ENCODE peak calls at places on chromosome 6, in four cellular contexts. L is IMR-90, B is mammary epithelial cell, I is mucosa of descending colon. X is an unnamed sample.

GRCh38 chr6:112881027-112881426 is 533.9 kb downstream of the RFPL4B start:
- DNase-seq in I (no peak), L (peak), B (no peak), X (no peak)

GRCh38 chr6:82881519-82881918 is 184.1 kb downstream of the UBE3D start:
- DNase-seq in I (no peak), L (no peak), B (no peak), X (no peak)

GRCh38 chr6:46677314-46677654 is 10.4 kb upstream of the TDRD6 start:
- DNase-seq in I (no peak), B (no peak), L (no peak), X (no peak)

GRCh38 chr6:3438190-3439167 is 18.4 kb downstream of the SLC22A23 start:
- DNase-seq in L (peak), I (peak), B (peak), X (peak)

GRCh38 chr6:124955108-124955851 is 7.0 kb upstream of the RNF217 start:
- DNase-seq in L (no peak), I (no peak), B (no peak), X (no peak)

GRCh38 chr6:124777834-124778233 is 184.4 kb upstream of the RNF217 start:
- DNase-seq in B (no peak), I (no peak), L (no peak), X (no peak)

GRCh38 chr6:2580996-2581395 is 169.7 kb downstream of the MYLK4 start:
- DNase-seq in I (no peak), L (no peak), B (no peak), X (no peak)

GRCh38 chr6:138806889-138807288 is 11.0 kb downstream of the ECT2L start:
- DNase-seq in L (no peak), I (no peak), B (no peak), X (no peak)

GRCh38 chr6:12097791-12098190 is 85.7 kb downstream of the HIVEP1 start:
- DNase-seq in I (no peak), B (peak), L (peak), X (no peak)

GRCh38 chr6:2862712-2863174 is 21.1 kb upstream of the SERPINB1 start:
- DNase-seq in L (no peak), I (no peak), B (no peak), X (no peak)

GRCh38 chr6:84687487-84687886 is 76.9 kb downstream of the TBX18 start:
- DNase-seq in L (no peak), B (no peak), I (no peak), X (no peak)

GRCh38 chr6:38933426-38933825 is 115.2 kb upstream of the GLP1R start:
- DNase-seq in L (peak), B (peak), I (no peak), X (no peak)

GRCh38 chr6:36555750-36556252 is 8.5 kb upstream of the STK38 start:
- DNase-seq in B (no peak), I (no peak), L (no peak), X (no peak)

GRCh38 chr6:34771727-34772126 is 14.4 kb downstream of the SNRPC start:
- DNase-seq in I (no peak), L (peak), B (peak), X (no peak)

GRCh38 chr6:137950581-137950980 is 83.5 kb downstream of the TNFAIP3 start:
- DNase-seq in L (no peak), B (no peak), I (no peak), X (no peak)

GRCh38 chr6:2157441-2158127 is 87.8 kb downstream of the GMDS start:
- DNase-seq in L (peak), I (no peak), B (peak), X (no peak)

GRCh38 chr6:124986146-124986545 is 23.9 kb downstream of the RNF217 start:
- DNase-seq in I (no peak), L (no peak), B (no peak), X (no peak)

GRCh38 chr6:74117113-74117512 is 421.1 kb downstream of the CD109 start:
- DNase-seq in L (peak), I (no peak), B (no peak), X (no peak)

GRCh38 chr6:165883851-165884640 is 221.0 kb upstream of the PDE10A start:
- DNase-seq in B (no peak), L (peak), I (no peak), X (no peak)

GRCh38 chr6:100488231-100488630 is 23.5 kb upstream of the SIM1 start:
- DNase-seq in L (no peak), I (no peak), B (no peak), X (no peak)

GRCh38 chr6:108170607-108171290 is 4.9 kb downstream of the NR2E1 start:
- DNase-seq in L (no peak), I (no peak), B (no peak), X (no peak)

GRCh38 chr6:136962661-136963060 is 40.6 kb downstream of the SLC35D3 start:
- DNase-seq in L (no peak), B (no peak), I (no peak), X (peak)

DNA sequence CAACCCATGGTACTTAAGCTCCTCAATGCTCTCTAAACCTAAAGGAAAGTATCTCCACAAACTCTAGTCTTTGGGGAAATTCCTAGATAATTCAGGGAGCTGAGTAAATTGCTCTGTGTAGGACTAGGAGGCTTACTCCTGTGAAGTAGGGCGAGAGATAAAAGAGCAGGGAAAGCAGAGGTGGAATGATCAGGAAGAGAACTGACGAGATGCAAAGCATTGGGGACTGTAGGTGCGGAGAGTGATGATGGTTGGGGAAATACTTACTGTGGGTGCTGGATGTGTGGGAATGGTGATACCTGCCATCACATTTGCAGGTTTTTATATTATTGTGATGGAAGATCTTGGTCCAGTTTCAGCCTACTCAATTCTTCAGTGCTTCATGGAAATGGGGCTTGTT is 1.6 kb upstream of the LATS1 start:
- DNase-seq in B (no peak), L (no peak), I (no peak), X (no peak)
- H3K4me3 ChIP-seq in B (no peak), L (no peak), I (no peak), X (no peak)

DNA sequence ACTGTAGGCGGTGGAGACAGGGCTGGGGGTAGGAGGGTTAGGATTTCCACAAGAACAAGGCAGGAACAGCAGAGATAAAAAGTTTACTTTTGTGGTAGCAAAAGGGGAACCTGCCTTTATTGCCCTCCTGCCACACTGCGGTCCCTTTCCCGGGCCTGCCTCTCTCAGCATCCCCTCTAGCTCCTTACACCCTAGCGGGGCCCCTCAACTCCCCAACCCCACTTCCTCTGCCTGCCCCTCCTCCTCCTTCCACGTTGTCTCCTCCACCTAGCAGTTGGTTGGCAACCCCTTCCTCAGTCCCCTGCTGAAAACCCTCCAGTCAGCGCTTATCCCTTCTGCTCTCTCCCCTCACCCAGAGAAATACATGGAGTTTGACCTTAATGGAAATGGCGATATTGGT is 714 bp downstream of the AIF1 start:
- DNase-seq in L (no peak), I (no peak), B (no peak), X (no peak)
- H3K4me3 ChIP-seq in L (no peak), I (no peak), B (no peak), X (no peak)

GRCh38 chr6:134983823-134984222 is 33.9 kb upstream of the ALDH8A1 start:
- DNase-seq in I (no peak), L (no peak), B (no peak), X (no peak)
- H3K4me3 ChIP-seq in I (no peak), L (no peak), B (no peak), X (no peak)

DNA sequence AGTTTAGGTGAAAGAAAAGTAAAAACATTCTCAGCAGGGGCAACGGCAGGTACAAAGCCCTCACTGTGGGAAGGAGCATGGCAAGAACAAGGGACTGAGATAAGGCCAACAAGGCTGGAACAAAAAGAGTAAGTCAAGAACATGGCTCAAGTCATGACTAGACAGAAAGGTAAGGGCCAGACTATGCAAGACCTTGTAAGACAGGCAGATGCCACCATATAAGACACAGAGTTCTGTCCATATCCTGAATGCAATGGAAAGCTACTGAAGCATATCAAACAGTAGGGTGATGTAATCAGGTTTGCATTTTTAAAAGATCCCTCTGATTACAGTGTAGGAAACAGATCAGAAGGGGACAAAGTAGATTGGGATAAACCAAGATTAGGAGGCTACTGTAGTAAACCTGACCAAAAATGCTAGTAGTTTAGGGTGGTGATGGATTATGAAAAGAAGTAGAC is 5.5 kb downstream of the REV3L start:
- DNase-seq in L (no peak), I (no peak), B (peak), X (no peak)
- H3K4me3 ChIP-seq in L (no peak), I (no peak), B (no peak), X (no peak)

GRCh38 chr6:56329296-56330050 is 82.1 kb upstream of the COL21A1 start:
- DNase-seq in L (peak), B (no peak), I (no peak), X (no peak)
- H3K4me3 ChIP-seq in L (no peak), B (no peak), I (no peak), X (no peak)

DNA sequence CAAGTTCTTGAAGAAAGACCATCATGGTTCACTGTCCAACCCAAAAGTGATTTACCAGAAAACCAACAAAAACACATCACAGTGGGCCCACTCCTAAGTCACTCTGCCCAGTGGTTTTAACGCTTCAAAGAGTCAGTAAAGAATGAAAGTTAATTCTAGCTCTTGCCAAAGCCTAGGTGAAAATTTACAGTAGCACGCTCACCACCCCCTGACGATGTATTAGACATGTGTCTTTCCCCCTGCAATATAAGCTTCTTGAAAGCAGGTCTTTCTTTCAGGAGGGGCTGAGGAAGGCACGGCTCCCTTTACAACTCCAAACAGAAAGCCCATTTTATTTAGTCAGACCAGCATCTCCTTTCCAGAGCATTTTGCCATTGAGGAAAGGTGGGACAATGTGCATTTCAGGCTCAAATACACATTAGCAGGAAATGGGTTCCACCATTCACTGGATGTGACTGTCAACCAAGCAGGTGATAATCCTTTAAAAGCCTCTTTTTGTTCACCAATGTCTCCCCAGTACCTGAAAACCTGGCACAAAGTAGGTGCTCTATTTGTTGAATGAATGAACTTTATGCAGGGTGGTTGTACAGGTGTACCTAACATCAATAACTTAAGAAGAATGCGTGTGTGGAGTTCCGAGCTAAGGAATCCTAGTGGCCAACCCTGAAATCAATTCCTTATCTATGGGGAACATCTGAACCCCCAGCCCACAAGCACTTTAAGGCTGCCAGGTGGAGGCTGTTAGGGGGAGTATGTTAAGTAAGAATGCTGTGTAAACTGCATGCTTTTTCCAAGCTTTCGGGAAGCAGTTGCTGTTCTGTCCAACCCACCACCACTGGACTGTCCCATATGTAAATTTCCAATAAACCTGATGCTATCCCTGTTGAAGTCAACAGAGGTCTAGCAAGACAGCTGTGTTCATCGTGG is 11.4 kb downstream of the EZR start:
- DNase-seq in I (no peak), L (no peak), B (no peak), X (no peak)
- H3K4me3 ChIP-seq in I (no peak), L (no peak), B (no peak), X (no peak)

GRCh38 chr6:106101466-106101865 is 15.3 kb downstream of the PRDM1 start:
- DNase-seq in L (no peak), B (peak), I (no peak), X (no peak)
- H3K4me3 ChIP-seq in L (no peak), B (no peak), I (no peak), X (peak)